ENCODE peak calls at places on chromosomes 16 and 17, in ten cellular contexts. C is trophoblast cell, R is HFF-Myc, V is stomach, F is right atrium auricular region, B is neural progenitor cell, X is transverse colon, A is IMR-90, T is GM12865, J is A673. S is an unnamed sample.

GRCh38 chr16:72482695-72483094 is 310.7 kb upstream of the PMFBP1 start:
- DNase-seq in C (no peak), R (no peak), V (no peak), F (no peak), B (no peak), X (no peak), A (no peak), T (peak), J (no peak), S (no peak)

GRCh38 chr16:64206877-64207276 is 915.0 kb downstream of the CDH11 start:
- DNase-seq in C (no peak), R (no peak), V (no peak), F (no peak), B (peak), X (no peak), A (peak), T (no peak), J (peak), S (no peak)

GRCh38 chr17:17416007-17416399 is 60.8 kb upstream of the MED9 start:
- DNase-seq in C (peak), R (no peak), V (no peak), F (no peak), B (peak), X (no peak), A (peak), T (peak), J (peak), S (no peak)

GRCh38 chr17:50807675-50808074 is 27.7 kb upstream of the WFIKKN2 start:
- DNase-seq in C (no peak), R (no peak), V (no peak), F (no peak), B (no peak), X (no peak), A (no peak), T (no peak), J (no peak), S (no peak)

GRCh38 chr17:50731575-50732460 is 12.4 kb downstream of the LUC7L3 start:
- DNase-seq in C (no peak), R (no peak), V (no peak), F (no peak), B (no peak), X (no peak), A (no peak), T (no peak), J (no peak), S (no peak)

GRCh38 chr16:78240459-78241222 is 141.2 kb downstream of the WWOX start:
- DNase-seq in C (peak), R (no peak), V (peak), F (no peak), B (peak), X (no peak), A (no peak), T (no peak), J (no peak), S (peak)

GRCh38 chr16:53945996-53946395 is 242.0 kb downstream of the FTO start:
- DNase-seq in C (no peak), R (peak), V (no peak), F (no peak), B (peak), X (no peak), A (peak), T (peak), J (peak), S (no peak)

GRCh38 chr17:65556910-65557348 is 4.5 kb downstream of the AXIN2 start:
- DNase-seq in C (no peak), R (no peak), V (no peak), F (no peak), B (no peak), X (no peak), A (no peak), T (no peak), J (no peak), S (no peak)

GRCh38 chr16:3023669-3024478 is at the start of the genes HCFC1R1 and THOC6:
- DNase-seq in C (peak), R (peak), V (peak), F (peak), B (peak), X (peak), A (peak), T (peak), J (peak), S (peak)

GRCh38 chr16:57385083-57385482 is 12.8 kb downstream of the CX3CL1 start:
- DNase-seq in C (no peak), R (no peak), V (no peak), F (no peak), B (no peak), X (no peak), A (no peak), T (no peak), J (no peak), S (no peak)

GRCh38 chr17:82272495-82273326 is 789 bp downstream of the CSNK1D start:
- DNase-seq in C (no peak), R (no peak), V (no peak), F (no peak), B (peak), X (peak), A (no peak), T (peak), J (no peak), S (peak)

GRCh38 chr16:50154369-50154947 is 1.4 kb downstream of the TENT4B start:
- DNase-seq in C (no peak), R (no peak), V (no peak), F (peak), B (no peak), X (peak), A (no peak), T (peak), J (peak), S (no peak)

GRCh38 chr17:41800601-41801373 is 11.0 kb downstream of the P3H4 start:
- DNase-seq in C (peak), R (no peak), V (peak), F (no peak), B (peak), X (peak), A (no peak), T (peak), J (no peak), S (peak)

GRCh38 chr17:60390881-60391418 is 983 bp downstream of the USP32 start:
- DNase-seq in C (no peak), R (no peak), V (peak), F (no peak), B (peak), X (peak), A (peak), T (peak), J (peak), S (peak)

GRCh38 chr16:77511053-77511452 is 76.2 kb upstream of the ADAMTS18 start:
- DNase-seq in C (no peak), R (no peak), V (no peak), F (no peak), B (no peak), X (no peak), A (no peak), T (no peak), J (no peak), S (no peak)

GRCh38 chr17:76123749-76124581 is 17.1 kb downstream of the FOXJ1 start:
- DNase-seq in C (no peak), R (no peak), V (no peak), F (no peak), B (no peak), X (no peak), A (no peak), T (peak), J (no peak), S (peak)

GRCh38 chr17:63543822-63544420 is 6.4 kb upstream of the DCAF7 start:
- DNase-seq in C (no peak), R (no peak), V (no peak), F (no peak), B (no peak), X (no peak), A (no peak), T (no peak), J (no peak), S (no peak)

GRCh38 chr17:5031365-5032082 is 3.7 kb downstream of the SLC52A1 start:
- DNase-seq in C (peak), R (peak), V (peak), F (peak), B (peak), X (peak), A (peak), T (peak), J (peak), S (peak)

GRCh38 chr16:20938426-20938825 is 37.9 kb downstream of the LYRM1 start:
- DNase-seq in C (no peak), R (no peak), V (no peak), F (no peak), B (no peak), X (no peak), A (peak), T (no peak), J (no peak), S (no peak)

GRCh38 chr16:2816751-2817495 is at the start of gene PRSS21:
- DNase-seq in C (no peak), R (no peak), V (no peak), F (no peak), B (no peak), X (peak), A (no peak), T (peak), J (no peak), S (peak)

GRCh38 chr16:30658731-30659506 is 688 bp downstream of the FBRS start:
- DNase-seq in C (peak), R (peak), V (peak), F (peak), B (peak), X (no peak), A (peak), T (peak), J (peak), S (peak)

GRCh38 chr16:66927012-66927436 is 1.7 kb upstream of the RRAD start:
- DNase-seq in C (peak), R (peak), V (no peak), F (no peak), B (no peak), X (no peak), A (peak), T (peak), J (no peak), S (peak)

DNA sequence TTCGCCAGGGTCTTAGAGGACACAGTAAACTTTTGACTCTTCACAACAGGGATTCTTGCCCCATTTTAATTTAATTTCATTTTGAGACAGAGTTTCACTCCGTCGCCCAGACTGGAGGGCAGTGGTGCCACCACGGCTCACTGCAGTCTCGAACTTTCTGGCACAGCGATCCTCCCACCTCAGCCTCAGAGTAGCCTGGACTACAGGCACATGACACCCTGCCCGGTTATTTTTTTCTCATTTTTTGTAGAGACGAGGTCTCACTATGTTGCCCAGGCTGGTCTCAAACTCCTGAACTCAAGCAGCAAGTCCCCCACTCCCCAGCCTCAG is 329 bp upstream of the NLE1 start:
- DNase-seq in C (no peak), R (no peak), V (no peak), F (no peak), B (no peak), X (no peak), A (no peak), T (no peak), J (no peak), S (no peak)
- H3K4me3 ChIP-seq in C (no peak), R (peak), V (peak), F (peak), B (no peak), X (no peak), A (no peak), T (peak), J (peak), S (peak)

GRCh38 chr16:82630219-82630618 is 3.5 kb downstream of the CDH13 start:
- DNase-seq in C (no peak), R (no peak), V (no peak), F (no peak), B (no peak), X (no peak), A (peak), T (no peak), J (no peak), S (no peak)
- H3K4me3 ChIP-seq in C (no peak), R (no peak), V (no peak), F (no peak), B (no peak), X (no peak), A (no peak), T (no peak), J (no peak), S (no peak)

GRCh38 chr17:34883106-34884000 is 77.9 kb downstream of the CCT6B start:
- DNase-seq in C (no peak), R (no peak), V (no peak), F (no peak), B (peak), X (no peak), A (no peak), T (no peak), J (peak), S (no peak)
- H3K4me3 ChIP-seq in C (no peak), R (no peak), V (no peak), F (no peak), B (peak), X (no peak), A (no peak), T (no peak), J (no peak), S (no peak)

GRCh38 chr16:89973654-89974335 is 25.2 kb downstream of the DEF8 start:
- DNase-seq in C (no peak), R (no peak), V (no peak), F (no peak), B (no peak), X (peak), A (no peak), T (peak), J (no peak), S (no peak)
- H3K4me3 ChIP-seq in C (no peak), R (peak), V (peak), F (no peak), B (peak), X (no peak), A (no peak), T (peak), J (peak), S (peak)

GRCh38 chr17:74201250-74201649 is 2.2 kb upstream of the RPL38 start:
- DNase-seq in C (no peak), R (no peak), V (no peak), F (no peak), B (no peak), X (peak), A (peak), T (no peak), J (peak), S (no peak)

GRCh38 chr17:74198694-74199093 is 4.8 kb upstream of the RPL38 start:
- DNase-seq in C (no peak), R (no peak), V (no peak), F (no peak), B (no peak), X (no peak), A (no peak), T (peak), J (no peak), S (no peak)

GRCh38 chr17:74200112-74200511 is 3.4 kb upstream of the RPL38 start:
- DNase-seq in C (no peak), R (no peak), V (no peak), F (no peak), B (no peak), X (no peak), A (no peak), T (no peak), J (no peak), S (no peak)

GRCh38 chr17:74197801-74198200 is 5.7 kb upstream of the RPL38 start:
- DNase-seq in C (no peak), R (no peak), V (no peak), F (no peak), B (no peak), X (no peak), A (no peak), T (no peak), J (no peak), S (no peak)

GRCh38 chr17:74199306-74200092 is 4.0 kb upstream of the RPL38 start:
- DNase-seq in C (no peak), R (no peak), V (peak), F (peak), B (peak), X (peak), A (no peak), T (peak), J (peak), S (peak)
- H3K4me3 ChIP-seq in C (no peak), R (no peak), V (no peak), F (no peak), B (no peak), X (no peak), A (no peak), T (no peak), J (no peak), S (peak)

GRCh38 chr16:85328665-85329058 is 216.4 kb upstream of the CIBAR2 start:
- DNase-seq in C (no peak), R (no peak), V (no peak), F (no peak), B (peak), X (no peak), A (no peak), T (no peak), J (no peak), S (no peak)
- H3K4me3 ChIP-seq in C (no peak), R (no peak), V (no peak), F (no peak), B (peak), X (no peak), A (no peak), T (no peak), J (peak), S (no peak)